ENCODE peak calls at places on chromosomes 2 and 18, in nine cellular contexts. D is naive thymus-derived CD8-positive, alpha-beta T cell; T is CD8-positive, alpha-beta T cell; S is mucosa of descending colon; O is omental fat pad; U is effector memory CD8-positive, alpha-beta T cell; P is A549; B is GM12878; R is CD4-positive, alpha-beta T cell. Y is an unnamed sample.

GRCh38 chr2:70498054-70498453 is 55.6 kb downstream of the TGFA start:
- ATAC-seq in R (peak; percentile 43), O (no peak), T (no peak), D (peak; percentile 61), B (peak; percentile 65), U (peak; percentile 46), S (peak; percentile 79), P (peak; percentile 90), Y (no peak)

GRCh38 chr2:218833023-218833609 is 1.5 kb upstream of the PRKAG3 start:
- ATAC-seq in D (no peak), P (no peak), O (no peak), R (no peak), U (no peak), T (no peak), B (no peak), S (no peak), Y (no peak)

GRCh38 chr2:152506843-152507242 is 171.9 kb downstream of the FMNL2 start:
- ATAC-seq in D (no peak), S (no peak), B (peak; percentile 78), O (no peak), R (no peak), P (no peak), U (no peak), T (no peak), Y (no peak)

GRCh38 chr2:84636080-84636971 is 120.0 kb downstream of the DNAH6 start:
- ATAC-seq in P (no peak), O (no peak), D (no peak), T (no peak), U (no peak), B (no peak), R (no peak), S (peak; percentile 87), Y (no peak)

GRCh38 chr2:208150956-208151355 is 5.0 kb upstream of the CRYGB start:
- ATAC-seq in R (no peak), T (no peak), D (no peak), S (no peak), U (no peak), O (no peak), P (no peak), B (no peak), Y (no peak)

GRCh38 chr2:3198119-3198518 is 179.5 kb downstream of the EIPR1 start:
- ATAC-seq in T (no peak), B (peak; percentile 72), U (peak; percentile 44), D (no peak), O (no peak), P (peak; percentile 64), S (peak; percentile 25), R (no peak), Y (no peak)

GRCh38 chr2:144595686-144596073 is 75.8 kb upstream of the ZEB2 start:
- ATAC-seq in B (peak; percentile 46), O (no peak), P (no peak), T (no peak), U (no peak), R (no peak), D (no peak), S (no peak), Y (no peak)

GRCh38 chr2:217694296-217694695 is 308.5 kb downstream of the TNS1 start:
- ATAC-seq in B (no peak), T (no peak), U (no peak), D (no peak), R (no peak), S (no peak), P (no peak), O (no peak), Y (no peak)

GRCh38 chr18:62198259-62198658 is 11.2 kb downstream of the RELCH start:
- ATAC-seq in T (peak; percentile 20), P (no peak), O (no peak), D (no peak), S (peak; percentile 34), U (no peak), R (no peak), B (peak; percentile 59), Y (no peak)

GRCh38 chr18:61606759-61607158 is 273.5 kb downstream of the CDH20 start:
- ATAC-seq in T (no peak), D (no peak), O (peak; percentile 91), U (no peak), B (no peak), S (peak; percentile 60), P (peak; percentile 98), R (no peak), Y (peak; percentile 90)

GRCh38 chr18:12048827-12049175 is 44.8 kb upstream of the ANKRD62 start:
- ATAC-seq in U (no peak), D (no peak), T (no peak), S (no peak), P (no peak), O (no peak), B (no peak), R (no peak), Y (no peak)

GRCh38 chr2:45329045-45329677 is 281.9 kb downstream of the SRBD1 start:
- ATAC-seq in S (peak; percentile 25), U (no peak), D (no peak), R (no peak), P (peak; percentile 62), T (no peak), B (no peak), O (no peak), Y (no peak)

GRCh38 chr2:234044157-234044556 is 6.3 kb upstream of the SPP2 start:
- ATAC-seq in T (no peak), B (no peak), R (no peak), O (no peak), U (no peak), S (no peak), P (peak; percentile 76), D (no peak), Y (no peak)

GRCh38 chr18:21735452-21736015 is 5.1 kb upstream of the MIB1 start:
- ATAC-seq in B (no peak), D (no peak), P (no peak), R (peak; percentile 10), U (peak; percentile 23), S (peak; percentile 80), T (no peak), O (no peak), Y (no peak)

GRCh38 chr2:31704561-31705212 is 123.9 kb upstream of the SRD5A2 start:
- ATAC-seq in D (no peak), S (no peak), B (no peak), T (no peak), R (no peak), P (peak; percentile 34), U (no peak), O (no peak), Y (no peak)

GRCh38 chr2:27712547-27712946 is 48.9 kb downstream of the SLC4A1AP start:
- ATAC-seq in O (no peak), T (no peak), D (no peak), S (no peak), B (no peak), R (no peak), P (no peak), U (no peak), Y (no peak)

GRCh38 chr18:44709297-44710117 is 28.8 kb downstream of the SETBP1 start:
- ATAC-seq in O (no peak), R (no peak), P (no peak), S (peak; percentile 54), T (no peak), B (peak; percentile 91), U (no peak), D (no peak), Y (peak; percentile 44)

GRCh38 chr2:181458881-181459280 is 1.7 kb downstream of the ITGA4 start:
- ATAC-seq in D (no peak), S (no peak), O (no peak), T (no peak), U (no peak), B (no peak), R (no peak), P (no peak), Y (no peak)

GRCh38 chr2:105738658-105739051 is 6.1 kb upstream of the NCK2 start:
- ATAC-seq in P (no peak), D (peak; percentile 74), U (peak; percentile 80), O (no peak), T (peak; percentile 68), R (peak; percentile 68), S (peak; percentile 54), B (no peak), Y (no peak)

GRCh38 chr2:78754930-78755329 is 270.6 kb upstream of the REG3G start:
- ATAC-seq in R (no peak), O (no peak), T (no peak), B (no peak), S (no peak), D (no peak), U (no peak), P (no peak), Y (no peak)

GRCh38 chr2:135839713-135840112 is 2.7 kb upstream of the LCT start:
- ATAC-seq in P (no peak), R (no peak), O (no peak), D (no peak), U (no peak), B (no peak), T (no peak), S (peak; percentile 90), Y (peak; percentile 84)

GRCh38 chr2:215717627-215718412 is 282.0 kb upstream of the FN1 start:
- ATAC-seq in D (no peak), P (no peak), T (no peak), O (no peak), R (no peak), S (no peak), U (no peak), B (no peak), Y (no peak)

GRCh38 chr2:98448441-98449145 is 3.9 kb downstream of the INPP4A start:
- ATAC-seq in P (no peak), T (peak; percentile 72), O (no peak), S (peak; percentile 11), R (peak; percentile 74), U (peak; percentile 74), D (peak; percentile 81), B (peak; percentile 5), Y (no peak)

Y was measured in gastroesophageal sphincter.